ENCODE peak calls at places on chromosomes 16 and 17, in ten cellular contexts. One of them, this sample, is unnamed.

GRCh38 chr16:15754821-15755534 is 101.8 kb downstream of the MYH11 start:
- DNase-seq in right atrium auricular region: no peak
- DNase-seq in IMR-90: no peak
- DNase-seq in dorsolateral prefrontal cortex: no peak
- DNase-seq in A549: no peak
- DNase-seq in AG04450: no peak
- DNase-seq in choroid plexus epithelial cell: no peak
- DNase-seq in left lung: no peak
- DNase-seq in body of pancreas: no peak
- DNase-seq in Caco-2: no peak
- DNase-seq in this sample: no peak

GRCh38 chr17:82304826-82305726 is 12.3 kb downstream of the CD7 start:
- DNase-seq in right atrium auricular region: no peak
- DNase-seq in IMR-90: no peak
- DNase-seq in dorsolateral prefrontal cortex: no peak
- DNase-seq in A549: no peak
- DNase-seq in AG04450: no peak
- DNase-seq in choroid plexus epithelial cell: no peak
- DNase-seq in left lung: no peak
- DNase-seq in body of pancreas: no peak
- DNase-seq in Caco-2: peak
- DNase-seq in this sample: no peak

GRCh38 chr16:27498426-27498825 is 51.3 kb downstream of the GTF3C1 start:
- DNase-seq in right atrium auricular region: no peak
- DNase-seq in IMR-90: no peak
- DNase-seq in dorsolateral prefrontal cortex: no peak
- DNase-seq in A549: no peak
- DNase-seq in AG04450: no peak
- DNase-seq in choroid plexus epithelial cell: no peak
- DNase-seq in left lung: no peak
- DNase-seq in body of pancreas: no peak
- DNase-seq in Caco-2: no peak
- DNase-seq in this sample: no peak

GRCh38 chr16:86702824-86703588 is 124.7 kb downstream of the FOXL1 start:
- DNase-seq in right atrium auricular region: no peak
- DNase-seq in IMR-90: no peak
- DNase-seq in dorsolateral prefrontal cortex: no peak
- DNase-seq in A549: no peak
- DNase-seq in AG04450: no peak
- DNase-seq in choroid plexus epithelial cell: no peak
- DNase-seq in left lung: no peak
- DNase-seq in body of pancreas: no peak
- DNase-seq in Caco-2: no peak
- DNase-seq in this sample: no peak

GRCh38 chr16:8892101-8892575 is 10.0 kb downstream of the LITAFD start:
- DNase-seq in right atrium auricular region: no peak
- DNase-seq in IMR-90: no peak
- DNase-seq in dorsolateral prefrontal cortex: no peak
- DNase-seq in A549: no peak
- DNase-seq in AG04450: no peak
- DNase-seq in choroid plexus epithelial cell: no peak
- DNase-seq in left lung: no peak
- DNase-seq in body of pancreas: no peak
- DNase-seq in Caco-2: no peak
- DNase-seq in this sample: no peak

GRCh38 chr16:1766231-1766630 is 5.1 kb downstream of the NME3 start:
- DNase-seq in right atrium auricular region: no peak
- DNase-seq in IMR-90: no peak
- DNase-seq in dorsolateral prefrontal cortex: no peak
- DNase-seq in A549: no peak
- DNase-seq in AG04450: no peak
- DNase-seq in choroid plexus epithelial cell: no peak
- DNase-seq in left lung: no peak
- DNase-seq in body of pancreas: no peak
- DNase-seq in Caco-2: no peak
- DNase-seq in this sample: no peak

GRCh38 chr17:13646411-13646810 is 44.7 kb upstream of the HS3ST3A1 start:
- DNase-seq in right atrium auricular region: no peak
- DNase-seq in IMR-90: peak
- DNase-seq in dorsolateral prefrontal cortex: no peak
- DNase-seq in A549: no peak
- DNase-seq in AG04450: no peak
- DNase-seq in choroid plexus epithelial cell: no peak
- DNase-seq in left lung: no peak
- DNase-seq in body of pancreas: no peak
- DNase-seq in Caco-2: no peak
- DNase-seq in this sample: no peak

GRCh38 chr17:32124985-32125847 is 17.1 kb upstream of the RHOT1 start:
- DNase-seq in right atrium auricular region: no peak
- DNase-seq in IMR-90: no peak
- DNase-seq in dorsolateral prefrontal cortex: no peak
- DNase-seq in A549: peak
- DNase-seq in AG04450: no peak
- DNase-seq in choroid plexus epithelial cell: no peak
- DNase-seq in left lung: no peak
- DNase-seq in body of pancreas: peak
- DNase-seq in Caco-2: no peak
- DNase-seq in this sample: no peak

GRCh38 chr16:58021661-58022551 is 3.6 kb upstream of the MMP15 start:
- DNase-seq in right atrium auricular region: no peak
- DNase-seq in IMR-90: peak
- DNase-seq in dorsolateral prefrontal cortex: no peak
- DNase-seq in A549: no peak
- DNase-seq in AG04450: no peak
- DNase-seq in choroid plexus epithelial cell: peak
- DNase-seq in left lung: no peak
- DNase-seq in body of pancreas: no peak
- DNase-seq in Caco-2: no peak
- DNase-seq in this sample: peak

GRCh38 chr17:38685485-38685884 is 10.7 kb upstream of the EPOP start:
- DNase-seq in right atrium auricular region: no peak
- DNase-seq in IMR-90: no peak
- DNase-seq in dorsolateral prefrontal cortex: no peak
- DNase-seq in A549: no peak
- DNase-seq in AG04450: no peak
- DNase-seq in choroid plexus epithelial cell: no peak
- DNase-seq in left lung: peak
- DNase-seq in body of pancreas: peak
- DNase-seq in Caco-2: no peak
- DNase-seq in this sample: no peak

GRCh38 chr16:46930861-46931260 is 42.6 kb downstream of the DNAJA2 start:
- DNase-seq in right atrium auricular region: no peak
- DNase-seq in IMR-90: no peak
- DNase-seq in dorsolateral prefrontal cortex: no peak
- DNase-seq in A549: no peak
- DNase-seq in AG04450: no peak
- DNase-seq in choroid plexus epithelial cell: no peak
- DNase-seq in left lung: no peak
- DNase-seq in body of pancreas: no peak
- DNase-seq in Caco-2: no peak
- DNase-seq in this sample: no peak

GRCh38 chr17:82985973-82986372 is 93.4 kb upstream of the METRNL start:
- DNase-seq in right atrium auricular region: peak
- DNase-seq in IMR-90: peak
- DNase-seq in dorsolateral prefrontal cortex: no peak
- DNase-seq in A549: no peak
- DNase-seq in AG04450: no peak
- DNase-seq in choroid plexus epithelial cell: peak
- DNase-seq in left lung: peak
- DNase-seq in body of pancreas: peak
- DNase-seq in Caco-2: no peak
- DNase-seq in this sample: peak

GRCh38 chr17:49051269-49051668 is 54.1 kb downstream of the IGF2BP1 start:
- DNase-seq in right atrium auricular region: no peak
- DNase-seq in IMR-90: no peak
- DNase-seq in dorsolateral prefrontal cortex: no peak
- DNase-seq in A549: no peak
- DNase-seq in AG04450: no peak
- DNase-seq in choroid plexus epithelial cell: no peak
- DNase-seq in left lung: no peak
- DNase-seq in body of pancreas: no peak
- DNase-seq in Caco-2: no peak
- DNase-seq in this sample: no peak

GRCh38 chr16:10878644-10879498 is 1.9 kb downstream of the CIITA start:
- DNase-seq in right atrium auricular region: no peak
- DNase-seq in IMR-90: peak
- DNase-seq in dorsolateral prefrontal cortex: no peak
- DNase-seq in A549: no peak
- DNase-seq in AG04450: no peak
- DNase-seq in choroid plexus epithelial cell: peak
- DNase-seq in left lung: peak
- DNase-seq in body of pancreas: peak
- DNase-seq in Caco-2: no peak
- DNase-seq in this sample: peak

GRCh38 chr17:59893617-59894100 is 738 bp downstream of the RPS6KB1 start:
- DNase-seq in right atrium auricular region: no peak
- DNase-seq in IMR-90: peak
- DNase-seq in dorsolateral prefrontal cortex: no peak
- DNase-seq in A549: peak
- DNase-seq in AG04450: no peak
- DNase-seq in choroid plexus epithelial cell: peak
- DNase-seq in left lung: no peak
- DNase-seq in body of pancreas: no peak
- DNase-seq in Caco-2: no peak
- DNase-seq in this sample: peak

GRCh38 chr17:78979780-78980623 is at the start of gene LGALS3BP:
- DNase-seq in right atrium auricular region: peak
- DNase-seq in IMR-90: peak
- DNase-seq in dorsolateral prefrontal cortex: peak
- DNase-seq in A549: peak
- DNase-seq in AG04450: peak
- DNase-seq in choroid plexus epithelial cell: peak
- DNase-seq in left lung: no peak
- DNase-seq in body of pancreas: peak
- DNase-seq in Caco-2: peak
- DNase-seq in this sample: peak

GRCh38 chr17:76139801-76140660 is 1.0 kb downstream of the FOXJ1 start:
- DNase-seq in right atrium auricular region: no peak
- DNase-seq in IMR-90: no peak
- DNase-seq in dorsolateral prefrontal cortex: no peak
- DNase-seq in A549: no peak
- DNase-seq in AG04450: no peak
- DNase-seq in choroid plexus epithelial cell: no peak
- DNase-seq in left lung: peak
- DNase-seq in body of pancreas: peak
- DNase-seq in Caco-2: no peak
- DNase-seq in this sample: no peak
- TF ChIP-seq CTCF in right atrium auricular region: no peak
- TF ChIP-seq CTCF in IMR-90: no peak
- TF ChIP-seq CTCF in dorsolateral prefrontal cortex: no peak
- TF ChIP-seq CTCF in A549: no peak
- TF ChIP-seq CTCF in AG04450: no peak
- TF ChIP-seq CTCF in choroid plexus epithelial cell: no peak
- TF ChIP-seq CTCF in left lung: no peak
- TF ChIP-seq CTCF in body of pancreas: no peak
- TF ChIP-seq CTCF in Caco-2: no peak
- TF ChIP-seq CTCF in this sample: no peak

GRCh38 chr17:45218895-45219661 is 2.6 kb upstream of the FMNL1 start:
- DNase-seq in right atrium auricular region: peak
- DNase-seq in IMR-90: peak
- DNase-seq in dorsolateral prefrontal cortex: peak
- DNase-seq in A549: peak
- DNase-seq in AG04450: peak
- DNase-seq in choroid plexus epithelial cell: peak
- DNase-seq in left lung: peak
- DNase-seq in body of pancreas: peak
- DNase-seq in Caco-2: peak
- DNase-seq in this sample: peak
- H3K4me3 ChIP-seq in right atrium auricular region: no peak
- H3K4me3 ChIP-seq in IMR-90: no peak
- H3K4me3 ChIP-seq in dorsolateral prefrontal cortex: no peak
- H3K4me3 ChIP-seq in A549: no peak
- H3K4me3 ChIP-seq in AG04450: peak
- H3K4me3 ChIP-seq in choroid plexus epithelial cell: no peak
- H3K4me3 ChIP-seq in left lung: no peak
- H3K4me3 ChIP-seq in body of pancreas: no peak
- H3K4me3 ChIP-seq in Caco-2: no peak
- H3K4me3 ChIP-seq in this sample: no peak

DNA sequence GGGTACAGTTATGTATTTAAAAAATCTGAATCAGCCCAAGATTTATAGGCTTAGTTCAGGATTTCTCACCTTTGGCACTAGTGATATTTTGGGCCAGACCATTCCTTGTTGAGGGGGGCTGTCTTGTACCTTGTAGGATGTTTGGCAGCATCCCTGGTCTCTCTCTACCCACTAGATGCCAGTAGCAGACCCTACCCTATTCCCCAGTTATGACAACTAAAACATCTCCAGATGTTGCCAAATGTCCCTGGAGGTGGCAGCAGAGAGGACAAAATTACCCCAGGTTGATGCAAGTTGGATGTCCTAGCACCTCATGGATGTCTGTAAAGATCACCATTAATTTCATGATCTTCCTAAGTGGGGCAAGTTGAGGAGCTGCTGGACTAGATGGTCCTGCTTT is 45.8 kb downstream of the SYT17 start:
- DNase-seq in right atrium auricular region: no peak
- DNase-seq in IMR-90: no peak
- DNase-seq in dorsolateral prefrontal cortex: no peak
- DNase-seq in A549: no peak
- DNase-seq in AG04450: no peak
- DNase-seq in choroid plexus epithelial cell: no peak
- DNase-seq in left lung: no peak
- DNase-seq in body of pancreas: no peak
- DNase-seq in Caco-2: no peak
- DNase-seq in this sample: no peak
- TF ChIP-seq CTCF in right atrium auricular region: no peak
- TF ChIP-seq CTCF in IMR-90: no peak
- TF ChIP-seq CTCF in dorsolateral prefrontal cortex: no peak
- TF ChIP-seq CTCF in A549: no peak
- TF ChIP-seq CTCF in AG04450: no peak
- TF ChIP-seq CTCF in choroid plexus epithelial cell: peak
- TF ChIP-seq CTCF in left lung: no peak
- TF ChIP-seq CTCF in body of pancreas: no peak
- TF ChIP-seq CTCF in Caco-2: no peak
- TF ChIP-seq CTCF in this sample: no peak

DNA sequence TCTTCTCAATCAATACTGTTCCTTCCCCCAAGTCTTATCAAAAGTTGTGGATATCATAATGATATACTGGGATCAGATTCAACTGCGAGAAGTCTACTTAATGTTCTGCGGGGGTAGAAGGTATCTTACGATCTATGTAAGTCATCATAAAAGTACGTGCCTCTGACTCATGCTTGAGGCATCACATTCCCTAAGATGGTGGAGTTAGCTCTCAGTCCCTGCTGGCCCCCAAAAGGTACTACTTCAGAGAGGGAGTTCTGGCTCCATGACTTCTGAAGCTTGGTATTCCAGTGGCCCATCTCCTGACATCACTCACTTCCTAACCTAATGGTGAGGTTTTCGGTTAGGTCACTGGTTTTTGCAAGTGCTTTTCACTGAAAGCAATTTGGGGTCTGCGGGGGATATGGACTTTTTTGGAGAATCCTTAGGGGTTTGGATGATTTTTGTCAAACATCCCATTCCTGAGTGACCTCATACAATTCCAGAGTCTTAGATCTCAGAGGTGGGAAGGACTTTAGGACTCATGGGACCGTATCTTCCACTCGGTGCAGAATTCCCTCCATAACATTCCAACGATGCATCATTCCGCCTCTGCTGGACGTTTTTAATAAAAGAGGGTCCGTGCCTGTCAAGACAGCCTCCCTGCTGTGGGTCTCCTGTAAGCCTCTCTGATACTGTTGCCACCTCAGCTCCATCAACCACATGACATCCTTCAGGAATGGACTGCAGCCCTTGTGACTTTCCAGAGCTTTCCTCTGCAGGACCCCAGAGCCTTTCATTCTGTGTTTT is 74.3 kb downstream of the DYNLRB2 start:
- DNase-seq in right atrium auricular region: no peak
- DNase-seq in IMR-90: peak
- DNase-seq in dorsolateral prefrontal cortex: no peak
- DNase-seq in A549: peak
- DNase-seq in AG04450: peak
- DNase-seq in choroid plexus epithelial cell: peak
- DNase-seq in left lung: no peak
- DNase-seq in body of pancreas: no peak
- DNase-seq in Caco-2: no peak
- DNase-seq in this sample: peak
- H3K4me3 ChIP-seq in right atrium auricular region: no peak
- H3K4me3 ChIP-seq in IMR-90: no peak
- H3K4me3 ChIP-seq in dorsolateral prefrontal cortex: no peak
- H3K4me3 ChIP-seq in A549: no peak
- H3K4me3 ChIP-seq in AG04450: no peak
- H3K4me3 ChIP-seq in choroid plexus epithelial cell: no peak
- H3K4me3 ChIP-seq in left lung: no peak
- H3K4me3 ChIP-seq in body of pancreas: no peak
- H3K4me3 ChIP-seq in Caco-2: no peak
- H3K4me3 ChIP-seq in this sample: no peak